ENCODE peak calls at places on chromosomes 3 and 15, in six cellular contexts. One of them, this sample, is unnamed.

GRCh38 chr3:151091685-151092352 is 6.4 kb downstream of the MED12L start:
- DNase-seq in AML-193: no peak
- DNase-seq in Daoy: peak
- DNase-seq in cardiac fibroblast: no peak
- DNase-seq in frontal cortex: no peak
- DNase-seq in myocyte: no peak
- DNase-seq in this sample: no peak

GRCh38 chr3:115913069-115913686 is 289.9 kb downstream of the GAP43 start:
- DNase-seq in AML-193: no peak
- DNase-seq in Daoy: no peak
- DNase-seq in cardiac fibroblast: peak
- DNase-seq in frontal cortex: no peak
- DNase-seq in myocyte: no peak
- DNase-seq in this sample: no peak

GRCh38 chr3:127134466-127134865 is 58.5 kb upstream of the PRR23E start:
- DNase-seq in AML-193: no peak
- DNase-seq in Daoy: no peak
- DNase-seq in cardiac fibroblast: no peak
- DNase-seq in frontal cortex: no peak
- DNase-seq in myocyte: no peak
- DNase-seq in this sample: no peak

GRCh38 chr15:76303909-76304308 is 7.4 kb downstream of the ETFA start:
- DNase-seq in AML-193: no peak
- DNase-seq in Daoy: no peak
- DNase-seq in cardiac fibroblast: no peak
- DNase-seq in frontal cortex: no peak
- DNase-seq in myocyte: no peak
- DNase-seq in this sample: no peak

GRCh38 chr15:60840306-60840702 is 361.4 kb upstream of the ICE2 start:
- DNase-seq in AML-193: no peak
- DNase-seq in Daoy: peak
- DNase-seq in cardiac fibroblast: peak
- DNase-seq in frontal cortex: no peak
- DNase-seq in myocyte: peak
- DNase-seq in this sample: peak

GRCh38 chr15:41501191-41501917 is 7.7 kb downstream of the ITPKA start:
- DNase-seq in AML-193: no peak
- DNase-seq in Daoy: peak
- DNase-seq in cardiac fibroblast: no peak
- DNase-seq in frontal cortex: no peak
- DNase-seq in myocyte: no peak
- DNase-seq in this sample: peak

GRCh38 chr3:25654576-25654975 is 10.1 kb downstream of the TOP2B start:
- DNase-seq in AML-193: no peak
- DNase-seq in Daoy: no peak
- DNase-seq in cardiac fibroblast: no peak
- DNase-seq in frontal cortex: no peak
- DNase-seq in myocyte: no peak
- DNase-seq in this sample: no peak

GRCh38 chr15:40306908-40307307 is 827 bp downstream of the PLCB2 start:
- DNase-seq in AML-193: peak
- DNase-seq in Daoy: no peak
- DNase-seq in cardiac fibroblast: no peak
- DNase-seq in frontal cortex: no peak
- DNase-seq in myocyte: no peak
- DNase-seq in this sample: no peak

GRCh38 chr3:38460377-38461085 is 6.8 kb downstream of the ACVR2B start:
- DNase-seq in AML-193: no peak
- DNase-seq in Daoy: no peak
- DNase-seq in cardiac fibroblast: no peak
- DNase-seq in frontal cortex: no peak
- DNase-seq in myocyte: peak
- DNase-seq in this sample: no peak